ENCODE peak calls at places on chromosomes 6 and 20, in six cellular contexts. G is astrocyte of the hippocampus, T is head of caudate nucleus, U is fibroblast of villous mesenchyme, Q is endothelial cell of umbilical vein, A is AG04449. M is an unnamed sample.

GRCh38 chr6:157272866-157273755 is 50.2 kb downstream of the TMEM242 start:
- DNase-seq in U (peak), A (no peak), Q (no peak), G (no peak), T (no peak), M (no peak)

GRCh38 chr20:48850257-48850656 is 22.5 kb upstream of the PREX1 start:
- DNase-seq in G (no peak), A (no peak), U (no peak), T (no peak), Q (no peak), M (no peak)

GRCh38 chr6:74554041-74554440 is 651.8 kb downstream of the COL12A1 start:
- DNase-seq in A (no peak), T (no peak), Q (no peak), G (no peak), U (no peak), M (no peak)

GRCh38 chr6:2868637-2869379 is 27.1 kb upstream of the SERPINB1 start:
- DNase-seq in A (no peak), Q (no peak), G (no peak), T (no peak), U (no peak), M (no peak)

GRCh38 chr6:170076466-170077165 is 214.3 kb downstream of the DLL1 start:
- DNase-seq in Q (no peak), T (no peak), U (no peak), A (no peak), G (no peak), M (no peak)

GRCh38 chr6:121596441-121596840 is 161.0 kb downstream of the GJA1 start:
- DNase-seq in U (no peak), Q (no peak), G (peak), A (no peak), T (no peak), M (no peak)

GRCh38 chr20:20233041-20233514 is 134.8 kb upstream of the INSM1 start:
- DNase-seq in G (peak), T (no peak), A (no peak), Q (peak), U (no peak), M (no peak)

GRCh38 chr6:2877057-2877882 is 25.8 kb downstream of the SERPINB9 start:
- DNase-seq in A (no peak), U (peak), T (no peak), G (peak), Q (peak), M (peak)

GRCh38 chr6:130888246-130888645 is 61.0 kb downstream of the SMLR1 start:
- DNase-seq in U (no peak), T (no peak), Q (peak), G (no peak), A (no peak), M (no peak)

GRCh38 chr6:151288711-151289398 is 49.1 kb downstream of the AKAP12 start:
- DNase-seq in U (no peak), T (no peak), Q (no peak), G (no peak), A (no peak), M (no peak)

GRCh38 chr20:39849664-39850063 is 839.4 kb downstream of the MAFB start:
- DNase-seq in T (peak), A (peak), G (peak), U (peak), Q (peak), M (peak)

M was measured in astrocyte of the spinal cord.